ENCODE peak calls at places on chromosomes 4 and X, in four cellular contexts. P is mammary epithelial cell, O is endothelial cell of umbilical vein, Y is HCT116. X is an unnamed sample. For H3K9me3, the result is how much of the 10 kb centered on the place peaks cover.

GRCh38 chr4:3418029-3418762 is 23.6 kb upstream of the HGFAC start:
- DNase-seq in P (no peak), O (no peak), Y (no peak), X (no peak)

GRCh38 chr4:70844180-70844579 is 4.5 kb upstream of the GRSF1 start:
- DNase-seq in P (no peak), O (no peak), Y (no peak), X (no peak)

GRCh38 chr4:173801876-173802713 is 272.1 kb upstream of the HAND2 start:
- DNase-seq in P (no peak), O (no peak), Y (no peak), X (peak)

GRCh38 chrX:129139837-129140679 is 383.2 kb downstream of the SMARCA1 start:
- DNase-seq in P (no peak), O (no peak), Y (no peak), X (no peak)

GRCh38 chrX:15235001-15235400 is 34.9 kb downstream of the ASB9 start:
- DNase-seq in P (no peak), O (no peak), Y (no peak), X (no peak)

GRCh38 chrX:20143539-20143938 is 1.9 kb upstream of the EIF1AX start:
- DNase-seq in P (no peak), O (no peak), Y (no peak), X (no peak)

GRCh38 chr4:73409978-73410588 is 6.0 kb downstream of the ALB start:
- DNase-seq in P (no peak), O (no peak), Y (no peak), X (no peak)

GRCh38 chr4:51901363-51901762 is 58.4 kb downstream of the DCUN1D4 start:
- DNase-seq in P (no peak), O (no peak), Y (no peak), X (no peak)

GRCh38 chr4:32462944-32463343 is 1742.8 kb downstream of the PCDH7 start:
- DNase-seq in P (no peak), O (peak), Y (peak), X (peak)

GRCh38 chr4:114494257-114494803 is 104.3 kb upstream of the UGT8 start:
- DNase-seq in P (peak), O (no peak), Y (no peak), X (no peak)

GRCh38 chr4:90982787-90983186 is 855.6 kb downstream of the CCSER1 start:
- DNase-seq in P (no peak), O (no peak), Y (no peak), X (no peak)

GRCh38 chr4:15130441-15130840 is 128.2 kb downstream of the CPEB2 start:
- DNase-seq in P (no peak), O (no peak), Y (no peak), X (no peak)

GRCh38 chrX:1592128-1592862 is 891 bp downstream of the AKAP17A start:
- DNase-seq in P (peak), O (peak), Y (no peak), X (no peak)

DNA sequence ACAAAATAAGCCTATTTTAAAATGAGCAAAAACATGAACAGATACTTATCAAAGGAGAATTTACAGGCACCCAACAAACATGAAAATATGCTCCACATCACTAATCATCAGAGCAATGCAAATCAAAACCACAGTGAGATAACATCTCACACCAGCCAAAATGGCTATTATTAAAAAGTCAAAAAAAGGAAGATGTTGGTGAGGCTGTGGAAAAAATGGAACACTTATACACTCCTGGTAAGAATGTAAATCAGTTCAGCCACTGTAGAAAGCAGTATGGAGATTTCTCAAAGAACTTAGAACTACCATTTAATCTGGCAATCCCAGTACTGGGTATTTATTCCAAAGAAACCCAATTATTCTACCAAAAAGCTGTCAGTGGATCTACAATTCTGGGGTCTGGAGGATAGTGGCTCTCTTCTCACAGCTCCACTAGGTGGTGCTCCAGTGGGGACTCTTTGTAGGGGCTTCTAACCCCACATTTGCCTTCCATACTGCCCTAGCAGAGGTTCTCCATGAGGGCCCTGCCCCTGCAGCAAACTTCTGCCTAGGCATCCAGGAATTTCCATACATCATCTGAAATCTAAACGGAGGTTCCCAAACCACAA is 9.1 kb upstream of the ZNF732 start:
- DNase-seq in P (no peak), O (no peak), Y (no peak), X (no peak)
- TF ChIP-seq CTCF in P (no peak), O (no peak), Y (no peak), X (no peak)

DNA sequence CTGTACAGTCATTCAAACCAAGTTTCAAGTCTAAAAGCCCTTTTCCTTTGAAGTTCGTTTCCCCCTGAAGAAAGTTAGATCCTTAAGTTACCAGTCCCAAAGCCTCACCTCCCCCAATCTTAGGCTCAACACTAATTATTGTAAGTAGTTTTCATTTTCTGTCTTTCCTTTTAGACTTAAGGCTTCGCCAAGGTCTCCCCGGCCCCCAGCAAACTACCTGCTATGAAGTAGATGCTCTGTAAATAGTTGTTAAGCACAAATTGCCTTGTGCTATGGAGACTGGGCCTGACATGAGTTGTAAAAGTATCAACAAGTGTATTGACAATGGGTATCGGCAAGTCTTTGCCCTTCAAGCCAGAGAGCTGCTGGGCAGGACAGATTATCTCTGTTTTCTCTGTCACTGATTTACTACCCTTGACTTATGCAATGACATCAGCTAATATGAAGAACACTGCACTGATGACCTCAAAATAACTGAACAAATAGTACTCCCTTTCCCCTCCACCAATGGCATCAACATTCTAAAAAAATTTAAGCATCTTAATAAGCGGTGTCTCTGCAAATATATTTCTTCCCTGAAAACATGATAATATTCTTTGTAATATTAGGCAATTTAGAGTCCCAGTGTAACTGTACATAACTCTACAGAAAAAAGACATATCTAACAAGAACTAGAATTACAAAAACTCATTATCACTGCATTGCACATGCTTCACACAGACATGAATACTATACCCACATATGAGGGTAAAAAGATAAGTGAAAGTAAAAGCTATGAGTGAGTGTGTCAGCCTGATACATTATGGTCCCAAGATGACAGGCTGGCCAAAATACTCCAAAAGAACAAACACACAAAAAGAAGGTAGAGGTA is 2.6 kb upstream of the FGB start:
- DNase-seq in P (no peak), O (no peak), Y (no peak), X (no peak)
- TF ChIP-seq EZH2 in P (no peak), O (no peak), Y (no peak), X (no peak)

DNA sequence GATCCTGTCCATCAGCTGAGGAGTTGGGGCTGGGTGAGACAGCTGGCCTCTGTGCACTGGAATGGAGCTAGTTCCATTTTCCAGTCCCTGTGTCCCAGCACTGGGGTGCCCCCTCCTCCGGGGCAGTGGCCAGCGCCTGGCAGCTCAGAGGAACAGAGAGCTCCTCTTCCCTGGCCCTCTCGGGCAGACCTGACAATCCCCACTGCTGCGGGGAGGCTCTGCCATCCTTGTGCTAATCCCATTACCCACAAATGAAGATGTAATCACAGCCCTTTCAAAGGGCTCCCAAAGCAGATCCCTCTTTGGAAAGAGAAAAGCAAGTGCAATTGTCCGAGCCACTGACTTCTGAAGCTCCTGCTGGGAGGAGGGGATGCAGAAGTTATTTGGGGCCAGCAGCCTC is 75.1 kb upstream of the MSX1 start:
- DNase-seq in P (no peak), O (no peak), Y (no peak), X (peak)
- H3K9me3 ChIP-seq in P (under half), O (under half), Y (under half), X (under half)

DNA sequence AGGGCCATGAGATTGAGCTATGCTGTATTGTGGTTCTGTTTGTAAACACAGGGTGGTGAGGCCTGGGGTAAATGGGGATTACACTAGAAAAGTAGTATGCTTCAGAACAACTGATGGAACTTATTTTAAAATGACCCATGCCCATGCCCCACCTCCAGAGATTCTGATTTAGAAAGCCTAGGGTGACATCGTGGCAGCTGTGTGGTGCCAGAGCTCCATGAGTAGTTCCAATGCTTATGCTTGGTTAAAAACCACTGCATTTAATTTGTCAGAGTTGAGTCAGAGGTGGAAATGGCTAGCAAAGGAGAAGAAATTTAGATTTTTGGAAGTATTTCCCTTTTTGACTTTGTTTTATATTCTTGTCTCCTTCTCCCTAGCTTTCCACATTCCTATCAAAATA is 63.4 kb upstream of the PDE5A start:
- DNase-seq in P (peak), O (no peak), Y (no peak), X (no peak)
- TF ChIP-seq CTCF in P (no peak), O (no peak), Y (no peak), X (no peak)